ENCODE peak calls at places on chromosomes 1 and 21, in nine cellular contexts. Z is iPS DF 6.9, B is uterus, T is GM23338, C is SJSA1, I is mammary epithelial cell, J is IMR-90, N is spleen, V is mesenchymal stem cell. H is an unnamed sample. For H3K4me1, the result is how much of the 10 kb centered on the place peaks cover.

GRCh38 chr1:208178091-208178529 is 66.1 kb downstream of the PLXNA2 start:
- DNase-seq in Z (no peak), B (no peak), T (no peak), C (no peak), I (no peak), J (no peak), N (no peak), V (no peak), H (peak)

GRCh38 chr1:75198761-75199160 is 64.6 kb downstream of the LHX8 start:
- DNase-seq in Z (no peak), B (no peak), T (no peak), C (no peak), I (no peak), J (no peak), N (no peak), V (no peak), H (no peak)

GRCh38 chr1:176225911-176226310 is 18.8 kb upstream of the COP1 start:
- DNase-seq in Z (no peak), B (no peak), T (no peak), C (no peak), I (no peak), J (no peak), N (no peak), V (no peak), H (no peak)

GRCh38 chr1:232184561-232185530 is 445.1 kb downstream of the SIPA1L2 start:
- DNase-seq in Z (no peak), B (no peak), T (no peak), C (no peak), I (no peak), J (no peak), N (no peak), V (no peak), H (no peak)

GRCh38 chr1:54252371-54252770 is 52.4 kb downstream of the MRPL37 start:
- DNase-seq in Z (no peak), B (no peak), T (no peak), C (no peak), I (no peak), J (no peak), N (no peak), V (no peak), H (no peak)

GRCh38 chr1:45327644-45328515 is 1.2 kb downstream of the HPDL start:
- DNase-seq in Z (no peak), B (no peak), T (peak), C (no peak), I (no peak), J (no peak), N (no peak), V (no peak), H (no peak)

GRCh38 chr1:109239580-109240068 is 9.7 kb upstream of the CELSR2 start:
- DNase-seq in Z (no peak), B (no peak), T (peak), C (no peak), I (peak), J (peak), N (peak), V (peak), H (no peak)

GRCh38 chr1:45892068-45892785 is 88.8 kb downstream of the MAST2 start:
- DNase-seq in Z (no peak), B (no peak), T (no peak), C (peak), I (peak), J (peak), N (no peak), V (peak), H (peak)

GRCh38 chr1:51663105-51663504 is 46.2 kb downstream of the OSBPL9 start:
- DNase-seq in Z (no peak), B (no peak), T (no peak), C (no peak), I (no peak), J (peak), N (no peak), V (no peak), H (no peak)

GRCh38 chr1:30763654-30764248 is 6.2 kb upstream of the LAPTM5 start:
- DNase-seq in Z (no peak), B (peak), T (no peak), C (no peak), I (no peak), J (peak), N (no peak), V (peak), H (no peak)

GRCh38 chr1:222817529-222817928 is 2.7 kb downstream of the DISP1 start:
- DNase-seq in Z (no peak), B (peak), T (no peak), C (peak), I (peak), J (peak), N (no peak), V (peak), H (no peak)

GRCh38 chr1:53589043-53589887 is 130.1 kb downstream of the DMRTB1 start:
- DNase-seq in Z (no peak), B (no peak), T (no peak), C (peak), I (no peak), J (no peak), N (no peak), V (no peak), H (no peak)

GRCh38 chr1:199789141-199789540 is 238.4 kb upstream of the NR5A2 start:
- DNase-seq in Z (no peak), B (no peak), T (no peak), C (no peak), I (no peak), J (no peak), N (no peak), V (no peak), H (no peak)

GRCh38 chr1:199780948-199781347 is 246.6 kb upstream of the NR5A2 start:
- DNase-seq in Z (no peak), B (no peak), T (no peak), C (no peak), I (peak), J (peak), N (no peak), V (peak), H (no peak)

GRCh38 chr1:199786695-199787094 is 240.8 kb upstream of the NR5A2 start:
- DNase-seq in Z (no peak), B (no peak), T (no peak), C (no peak), I (no peak), J (no peak), N (no peak), V (no peak), H (no peak)

GRCh38 chr1:199780091-199780490 is 247.4 kb upstream of the NR5A2 start:
- DNase-seq in Z (no peak), B (no peak), T (no peak), C (no peak), I (no peak), J (no peak), N (no peak), V (no peak), H (no peak)

GRCh38 chr1:199784127-199784526 is 243.4 kb upstream of the NR5A2 start:
- DNase-seq in Z (no peak), B (no peak), T (no peak), C (no peak), I (peak), J (peak), N (no peak), V (peak), H (no peak)
- H3K4me1 ChIP-seq in Z (under half), B (under half), T (under half), C (under half), I (under half), J (under half), N (under half), V (under half), H (under half)

GRCh38 chr1:111989531-111990025 is at the start of gene KCND3:
- DNase-seq in Z (no peak), B (no peak), T (peak), C (no peak), I (peak), J (peak), N (peak), V (peak), H (no peak)

GRCh38 chr1:111988377-111988742 is 1.1 kb downstream of the KCND3 start:
- DNase-seq in Z (no peak), B (no peak), T (no peak), C (no peak), I (no peak), J (no peak), N (no peak), V (no peak), H (no peak)

GRCh38 chr1:111990878-111991760 is 1.7 kb upstream of the KCND3 start:
- DNase-seq in Z (peak), B (peak), T (peak), C (no peak), I (peak), J (no peak), N (no peak), V (peak), H (peak)

GRCh38 chr1:111988743-111989453 is 570 bp downstream of the KCND3 start:
- DNase-seq in Z (no peak), B (no peak), T (peak), C (no peak), I (no peak), J (no peak), N (no peak), V (no peak), H (no peak)

DNA sequence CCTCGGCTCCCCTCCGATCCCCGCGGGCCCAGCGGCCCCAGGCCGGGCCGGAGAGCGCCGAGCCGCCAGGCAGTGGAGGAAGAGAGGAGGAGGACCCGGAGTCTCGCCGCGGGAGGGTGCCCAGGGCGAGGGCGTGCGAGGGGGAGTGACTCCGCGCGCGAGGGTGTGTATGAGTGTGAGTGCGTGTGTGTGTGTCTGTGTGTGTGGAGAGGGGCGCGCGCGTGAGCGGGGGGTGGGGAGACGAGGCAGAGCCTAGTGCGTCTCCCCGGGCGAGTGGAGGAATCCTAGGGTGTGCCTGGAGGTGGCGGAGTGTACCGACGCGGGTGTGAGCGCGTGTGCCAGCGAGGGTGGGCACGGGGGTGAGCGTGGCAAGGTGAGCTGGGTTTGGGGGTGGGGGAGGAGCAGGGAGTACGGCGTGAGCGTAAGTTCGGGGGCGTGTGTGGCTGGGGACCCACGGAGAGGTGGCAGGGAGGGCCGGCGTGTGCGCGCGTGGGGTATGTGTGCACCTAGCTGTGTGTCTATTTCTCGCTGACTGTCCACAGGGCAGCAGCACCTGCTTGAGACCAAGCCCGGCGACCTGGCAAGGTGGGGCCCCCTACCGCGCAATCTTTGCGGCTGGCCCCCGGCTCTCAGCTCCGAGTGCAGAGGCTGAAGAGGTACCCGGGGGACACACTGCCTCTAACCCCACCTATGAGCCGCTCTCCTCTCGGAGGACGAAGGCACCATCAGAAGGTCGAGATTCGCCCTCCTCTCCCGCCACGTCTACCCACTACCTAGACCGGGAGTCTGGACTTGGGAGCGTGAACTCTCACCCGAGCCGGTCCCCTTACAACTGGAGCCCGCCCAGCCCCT is 784 bp upstream of the KCND3 start:
- DNase-seq in Z (no peak), B (peak), T (peak), C (no peak), I (peak), J (no peak), N (no peak), V (peak), H (no peak)
- H3K4me3 ChIP-seq in Z (peak), B (peak), T (peak), C (peak), I (peak), J (peak), N (peak), V (peak), H (peak)

DNA sequence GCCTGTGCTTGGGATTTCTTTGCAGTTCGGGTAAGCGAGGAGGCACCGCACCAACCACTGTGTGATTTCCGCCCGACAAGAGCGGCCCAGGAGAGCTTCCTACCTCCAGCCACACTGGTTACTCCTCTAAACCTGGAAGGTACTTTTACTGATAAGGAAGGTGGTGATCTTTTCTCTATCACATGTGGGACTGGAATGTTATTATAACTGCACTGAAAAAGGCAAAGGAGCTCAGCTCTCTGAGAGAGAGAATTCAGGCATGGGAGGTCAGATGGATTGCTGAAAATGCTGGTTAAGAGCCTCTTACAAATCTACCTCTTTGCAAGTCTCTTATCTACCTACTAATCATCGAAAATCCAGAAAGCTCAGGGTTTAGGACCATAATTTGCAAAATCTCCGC is 7.7 kb upstream of the KCNE1 start:
- DNase-seq in Z (no peak), B (no peak), T (no peak), C (no peak), I (no peak), J (no peak), N (no peak), V (no peak), H (no peak)
- H3K27ac ChIP-seq in Z (no peak), B (no peak), T (no peak), C (no peak), I (no peak), J (no peak), N (no peak), V (no peak), H (no peak)

GRCh38 chr1:161096514-161096913 is 1.6 kb upstream of the KLHDC9 start:
- DNase-seq in Z (no peak), B (peak), T (no peak), C (no peak), I (peak), J (peak), N (no peak), V (peak), H (no peak)
- H3K4me1 ChIP-seq in Z (under half), B (under half), T (under half), C (under half), I (under half), J (under half), N (under half), V (under half), H (under half)

GRCh38 chr21:41317458-41317857 is 857 bp downstream of the FAM3B start:
- DNase-seq in Z (no peak), B (no peak), T (no peak), C (no peak), I (no peak), J (no peak), N (no peak), V (no peak), H (no peak)
- H3K4me3 ChIP-seq in Z (no peak), B (no peak), T (peak), C (no peak), I (no peak), J (no peak), N (peak), V (no peak), H (no peak)

GRCh38 chr21:45555557-45556301 is 13.5 kb upstream of the SLC19A1 start:
- DNase-seq in Z (no peak), B (peak), T (peak), C (peak), I (peak), J (peak), N (peak), V (peak), H (peak)
- H3K27ac ChIP-seq in Z (no peak), B (peak), T (no peak), C (peak), I (no peak), J (peak), N (peak), V (peak), H (peak)